ENCODE peak calls at places on chromosome 20, in ten cellular contexts. X is uterus, H is HCT116, L is thyroid gland, K is stomach, S is esophagus squamous epithelium, V is prostate gland, U is IMR-90, W is HepG2, I is ovary. F is an unnamed sample.

GRCh38 chr20:49230575-49231211 is 11.5 kb downstream of the DDX27 start:
- DNase-seq in X (no peak), H (no peak), L (no peak), K (no peak), S (no peak), V (no peak), U (peak; percentile 16), W (no peak), I (no peak), F (peak; percentile 74)

GRCh38 chr20:60035486-60035885 is 77.3 kb downstream of the CDH26 start:
- DNase-seq in X (no peak), H (no peak), L (no peak), K (no peak), S (no peak), V (no peak), U (no peak), W (no peak), I (no peak), F (no peak)

GRCh38 chr20:14829897-14830296 is 492.5 kb upstream of the FLRT3 start:
- DNase-seq in X (no peak), H (no peak), L (no peak), K (no peak), S (no peak), V (no peak), U (no peak), W (no peak), I (no peak), F (no peak)

GRCh38 chr20:54194724-54195438 is 13.0 kb upstream of the PFDN4 start:
- DNase-seq in X (no peak), H (no peak), L (no peak), K (no peak), S (no peak), V (no peak), U (peak; percentile 3), W (peak; percentile 100), I (no peak), F (no peak)

GRCh38 chr20:18839507-18840247 is 26.1 kb downstream of the SCP2D1 start:
- DNase-seq in X (no peak), H (no peak), L (no peak), K (no peak), S (no peak), V (no peak), U (no peak), W (no peak), I (no peak), F (no peak)

GRCh38 chr20:62702886-62703852 is 5.5 kb upstream of the NTSR1 start:
- DNase-seq in X (no peak), H (peak; percentile 76), L (no peak), K (peak; percentile 33), S (no peak), V (no peak), U (peak; percentile 94), W (peak; percentile 48), I (no peak), F (no peak)

GRCh38 chr20:36202891-36203338 is 33.4 kb upstream of the AAR2 start:
- DNase-seq in X (peak; percentile 66), H (peak; percentile 10), L (peak; percentile 74), K (peak; percentile 74), S (no peak), V (peak; percentile 52), U (peak; percentile 19), W (peak; percentile 51), I (peak; percentile 84), F (peak; percentile 39)

GRCh38 chr20:59576216-59576953 is 28.0 kb upstream of the PHACTR3 start:
- DNase-seq in X (no peak), H (no peak), L (no peak), K (no peak), S (no peak), V (no peak), U (no peak), W (no peak), I (no peak), F (no peak)

GRCh38 chr20:56391596-56392281 is at the start of gene AURKA:
- DNase-seq in X (no peak), H (no peak), L (no peak), K (no peak), S (no peak), V (no peak), U (no peak), W (peak; percentile 24), I (no peak), F (no peak)

GRCh38 chr20:56391037-56391436 is 978 bp downstream of the AURKA start:
- DNase-seq in X (no peak), H (no peak), L (no peak), K (no peak), S (no peak), V (no peak), U (no peak), W (no peak), I (no peak), F (no peak)

GRCh38 chr20:56393133-56393472 is 658 bp downstream of the CSTF1 start:
- DNase-seq in X (no peak), H (no peak), L (no peak), K (no peak), S (no peak), V (no peak), U (no peak), W (no peak), I (no peak), F (no peak)

GRCh38 chr20:56393653-56394052 is 1.2 kb downstream of the CSTF1 start:
- DNase-seq in X (no peak), H (no peak), L (no peak), K (no peak), S (no peak), V (no peak), U (no peak), W (no peak), I (no peak), F (no peak)

DNA sequence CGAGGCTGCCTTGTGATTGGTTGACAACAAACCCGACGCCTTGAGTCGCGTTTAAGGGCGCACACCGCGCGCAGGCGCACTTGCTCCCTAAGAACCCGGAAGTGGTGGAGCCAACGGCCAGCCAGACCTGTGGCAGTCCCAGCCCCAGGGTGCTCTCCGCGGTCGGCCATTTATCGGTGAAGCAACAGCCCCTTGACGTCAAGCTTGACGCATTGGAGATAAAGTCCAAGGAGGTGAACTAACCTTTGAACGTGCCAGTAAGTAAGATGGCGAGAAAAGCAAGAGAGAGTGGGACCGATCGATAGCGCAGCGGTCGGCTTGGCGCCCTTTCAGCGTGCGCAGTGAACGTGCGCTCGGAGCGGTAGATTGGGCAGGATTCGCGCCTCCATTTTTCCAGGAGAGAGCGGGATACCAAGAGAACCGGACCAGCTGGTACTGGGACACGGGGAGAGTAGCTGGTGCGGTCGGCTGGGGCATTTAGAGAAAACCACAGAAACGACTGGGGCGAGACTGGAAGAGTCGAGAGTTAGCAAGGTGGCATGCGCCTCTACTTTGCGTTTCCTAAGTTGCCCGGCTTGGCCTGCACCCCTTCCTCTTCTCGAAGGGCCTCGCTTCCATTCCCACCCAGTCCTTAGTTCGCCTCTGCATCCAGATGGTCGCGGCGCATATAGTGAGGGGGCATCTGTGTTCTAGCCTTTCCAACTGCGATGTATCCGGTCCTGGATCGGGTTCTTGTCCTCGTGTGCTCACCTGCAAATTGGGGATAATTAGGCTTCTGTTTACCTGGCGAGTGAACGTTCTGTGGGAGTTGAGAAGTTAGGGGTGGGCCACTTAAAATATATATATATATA is at the start of gene CSTF1:
- DNase-seq in X (peak; percentile 100), H (peak; percentile 99), L (peak; percentile 100), K (peak; percentile 99), S (peak; percentile 96), V (peak; percentile 99), U (peak; percentile 100), W (peak; percentile 100), I (peak; percentile 99), F (peak; percentile 99)
- TF ChIP-seq POLR2A in X (peak; percentile 51), H (peak; percentile 19), L (no peak), K (no peak), S (no peak), V (peak; percentile 51), U (no peak), W (peak; percentile 60), I (peak; percentile 48), F (no peak)

DNA sequence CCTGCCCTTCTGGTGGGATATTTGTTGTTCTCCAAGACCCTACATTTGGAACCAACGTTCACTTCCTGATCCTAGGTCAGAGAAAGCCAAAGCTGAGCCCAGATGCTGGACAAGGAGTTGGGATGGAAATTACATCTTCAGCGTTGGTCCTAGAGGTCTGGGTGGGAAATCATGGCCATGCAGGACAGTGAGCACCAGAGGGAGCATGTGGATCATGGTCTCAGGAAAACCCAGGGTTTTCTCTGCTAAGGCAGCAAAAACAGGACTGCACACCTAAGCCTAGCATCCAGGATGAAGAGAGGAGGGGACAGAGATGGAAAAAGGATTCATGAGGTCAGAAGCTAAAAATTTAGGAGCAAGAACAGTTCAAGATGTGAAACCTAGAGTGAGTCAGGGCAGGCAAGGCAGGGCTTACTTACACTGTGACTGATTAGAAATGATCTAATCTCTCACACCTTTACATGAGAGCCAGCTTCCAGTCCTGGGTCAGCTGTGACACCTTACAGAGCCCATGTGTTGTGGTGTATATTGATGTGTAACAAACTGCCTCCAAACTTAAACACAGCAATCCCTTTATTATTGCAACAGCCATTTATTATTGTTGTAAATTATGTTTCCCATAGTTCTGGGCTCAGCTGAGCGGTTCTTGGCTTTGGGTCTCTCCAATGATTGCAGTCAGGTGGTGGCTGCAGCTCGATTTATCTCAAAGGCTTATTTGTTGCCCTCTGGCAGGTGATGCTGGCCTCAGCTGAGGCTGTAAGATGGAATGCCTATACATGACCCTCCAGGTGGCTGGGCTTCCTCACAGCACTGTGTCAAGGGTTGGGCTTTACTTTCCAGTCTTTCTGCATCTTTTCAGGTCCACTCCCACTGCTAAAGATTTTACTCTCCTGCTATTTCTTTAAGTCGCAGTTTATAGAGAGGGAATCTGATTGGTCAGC is 6.5 kb downstream of the C20orf202 start:
- DNase-seq in X (no peak), H (peak; percentile 21), L (no peak), K (no peak), S (no peak), V (no peak), U (peak; percentile 28), W (no peak), I (no peak), F (no peak)
- TF ChIP-seq CTCF in X (no peak), H (peak; percentile 30), L (no peak), K (no peak), S (no peak), V (no peak), U (peak; percentile 48), W (peak; percentile 60), I (no peak), F (no peak)

GRCh38 chr20:4018015-4018748 is 2.8 kb upstream of the RNF24 start:
- DNase-seq in X (no peak), H (no peak), L (peak; percentile 42), K (no peak), S (no peak), V (no peak), U (no peak), W (no peak), I (no peak), F (no peak)

GRCh38 chr20:4017051-4017702 is 1.8 kb upstream of the RNF24 start:
- DNase-seq in X (no peak), H (no peak), L (no peak), K (no peak), S (no peak), V (no peak), U (no peak), W (no peak), I (no peak), F (no peak)

GRCh38 chr20:4014031-4014474 is 1.3 kb downstream of the RNF24 start:
- DNase-seq in X (peak; percentile 28), H (peak; percentile 68), L (peak; percentile 66), K (peak; percentile 68), S (no peak), V (peak; percentile 93), U (peak; percentile 85), W (peak; percentile 87), I (no peak), F (peak; percentile 83)

GRCh38 chr20:4013041-4013440 is 2.3 kb downstream of the RNF24 start:
- DNase-seq in X (no peak), H (no peak), L (no peak), K (no peak), S (no peak), V (no peak), U (no peak), W (no peak), I (no peak), F (no peak)

GRCh38 chr20:4016349-4017050 is 1.1 kb upstream of the RNF24 start:
- DNase-seq in X (no peak), H (no peak), L (no peak), K (no peak), S (no peak), V (no peak), U (no peak), W (no peak), I (no peak), F (no peak)
- H3K4me1 ChIP-seq in X (no peaks in the 10 kb centered on the region), H (peaks cover 45% of the 10 kb centered on the region), L (peaks cover 23% of the 10 kb centered on the region), K (peaks cover 14% of the 10 kb centered on the region), S (peaks cover 23% of the 10 kb centered on the region), V (no peaks in the 10 kb centered on the region), U (peaks cover 4% of the 10 kb centered on the region), W (peaks cover 42% of the 10 kb centered on the region), I (peaks cover 2% of the 10 kb centered on the region), F (peaks cover 7% of the 10 kb centered on the region)

GRCh38 chr20:64048402-64049044 is 916 bp downstream of the SOX18 start:
- DNase-seq in X (no peak), H (no peak), L (no peak), K (no peak), S (no peak), V (no peak), U (no peak), W (no peak), I (no peak), F (no peak)
- TF ChIP-seq POLR2A in X (no peak), H (no peak), L (no peak), K (no peak), S (no peak), V (no peak), U (no peak), W (no peak), I (no peak), F (no peak)